ENCODE peak calls at places on chromosomes 4 and X, in ten cellular contexts. One of them, this sample, is unnamed.

GRCh38 chr4:123418486-123418931 is 21.9 kb downstream of the SPRY1 start:
- DNase-seq in psoas muscle: no peak
- DNase-seq in neuronal stem cell: peak; percentile 85
- DNase-seq in suprapubic skin: no peak
- DNase-seq in lung: peak; percentile 51
- DNase-seq in mammary epithelial cell: peak; percentile 93
- DNase-seq in neural progenitor cell: peak; percentile 92
- DNase-seq in aorta: no peak
- DNase-seq in Karpas-422: no peak
- DNase-seq in right atrium auricular region: no peak
- DNase-seq in this sample: no peak

GRCh38 chr4:40552536-40552935 is 77.1 kb downstream of the RBM47 start:
- DNase-seq in psoas muscle: no peak
- DNase-seq in neuronal stem cell: no peak
- DNase-seq in suprapubic skin: no peak
- DNase-seq in lung: no peak
- DNase-seq in mammary epithelial cell: no peak
- DNase-seq in neural progenitor cell: no peak
- DNase-seq in aorta: no peak
- DNase-seq in Karpas-422: no peak
- DNase-seq in right atrium auricular region: no peak
- DNase-seq in this sample: no peak

GRCh38 chr4:6680372-6681034 is 13.2 kb upstream of the S100P start:
- DNase-seq in psoas muscle: no peak
- DNase-seq in neuronal stem cell: no peak
- DNase-seq in suprapubic skin: no peak
- DNase-seq in lung: no peak
- DNase-seq in mammary epithelial cell: no peak
- DNase-seq in neural progenitor cell: peak; percentile 46
- DNase-seq in aorta: peak; percentile 22
- DNase-seq in Karpas-422: no peak
- DNase-seq in right atrium auricular region: no peak
- DNase-seq in this sample: no peak

GRCh38 chrX:134806707-134807038 is 148.4 kb upstream of the PLAC1 start:
- DNase-seq in psoas muscle: no peak
- DNase-seq in neuronal stem cell: no peak
- DNase-seq in suprapubic skin: no peak
- DNase-seq in lung: no peak
- DNase-seq in mammary epithelial cell: no peak
- DNase-seq in neural progenitor cell: no peak
- DNase-seq in aorta: no peak
- DNase-seq in Karpas-422: no peak
- DNase-seq in right atrium auricular region: no peak
- DNase-seq in this sample: no peak

GRCh38 chrX:10617964-10618342 is 2.4 kb downstream of the MID1 start:
- DNase-seq in psoas muscle: no peak
- DNase-seq in neuronal stem cell: no peak
- DNase-seq in suprapubic skin: no peak
- DNase-seq in lung: peak; percentile 56
- DNase-seq in mammary epithelial cell: peak; percentile 67
- DNase-seq in neural progenitor cell: no peak
- DNase-seq in aorta: no peak
- DNase-seq in Karpas-422: no peak
- DNase-seq in right atrium auricular region: no peak
- DNase-seq in this sample: no peak

GRCh38 chrX:139360356-139360755 is 170.2 kb upstream of the F9 start:
- DNase-seq in psoas muscle: no peak
- DNase-seq in neuronal stem cell: no peak
- DNase-seq in suprapubic skin: no peak
- DNase-seq in lung: no peak
- DNase-seq in mammary epithelial cell: no peak
- DNase-seq in neural progenitor cell: no peak
- DNase-seq in aorta: no peak
- DNase-seq in Karpas-422: no peak
- DNase-seq in right atrium auricular region: no peak
- DNase-seq in this sample: no peak

GRCh38 chrX:43557792-43558191 is 98.3 kb upstream of the MAOA start:
- DNase-seq in psoas muscle: peak; percentile 14
- DNase-seq in neuronal stem cell: peak; percentile 15
- DNase-seq in suprapubic skin: no peak
- DNase-seq in lung: peak; percentile 53
- DNase-seq in mammary epithelial cell: peak; percentile 31
- DNase-seq in neural progenitor cell: peak; percentile 74
- DNase-seq in aorta: no peak
- DNase-seq in Karpas-422: peak; percentile 85
- DNase-seq in right atrium auricular region: peak; percentile 62
- DNase-seq in this sample: no peak

GRCh38 chrX:51608766-51609165 is 9.9 kb downstream of the CENPVL3 start:
- DNase-seq in psoas muscle: no peak
- DNase-seq in neuronal stem cell: no peak
- DNase-seq in suprapubic skin: no peak
- DNase-seq in lung: no peak
- DNase-seq in mammary epithelial cell: no peak
- DNase-seq in neural progenitor cell: no peak
- DNase-seq in aorta: no peak
- DNase-seq in Karpas-422: no peak
- DNase-seq in right atrium auricular region: no peak
- DNase-seq in this sample: no peak

GRCh38 chr4:8160233-8160560 is 1.6 kb upstream of the ABLIM2 start:
- DNase-seq in psoas muscle: no peak
- DNase-seq in neuronal stem cell: no peak
- DNase-seq in suprapubic skin: no peak
- DNase-seq in lung: no peak
- DNase-seq in mammary epithelial cell: no peak
- DNase-seq in neural progenitor cell: no peak
- DNase-seq in aorta: no peak
- DNase-seq in Karpas-422: no peak
- DNase-seq in right atrium auricular region: no peak
- DNase-seq in this sample: no peak

GRCh38 chrX:134971926-134972325 is 18.9 kb upstream of the SMIM10 start:
- DNase-seq in psoas muscle: no peak
- DNase-seq in neuronal stem cell: no peak
- DNase-seq in suprapubic skin: no peak
- DNase-seq in lung: no peak
- DNase-seq in mammary epithelial cell: peak; percentile 74
- DNase-seq in neural progenitor cell: no peak
- DNase-seq in aorta: no peak
- DNase-seq in Karpas-422: no peak
- DNase-seq in right atrium auricular region: no peak
- DNase-seq in this sample: no peak

GRCh38 chrX:74450803-74451449 is 29.6 kb downstream of the SLC16A2 start:
- DNase-seq in psoas muscle: no peak
- DNase-seq in neuronal stem cell: no peak
- DNase-seq in suprapubic skin: no peak
- DNase-seq in lung: no peak
- DNase-seq in mammary epithelial cell: peak; percentile 90
- DNase-seq in neural progenitor cell: no peak
- DNase-seq in aorta: no peak
- DNase-seq in Karpas-422: no peak
- DNase-seq in right atrium auricular region: no peak
- DNase-seq in this sample: no peak

GRCh38 chr4:168384437-168385141 is 66.0 kb upstream of the DDX60 start:
- DNase-seq in psoas muscle: no peak
- DNase-seq in neuronal stem cell: no peak
- DNase-seq in suprapubic skin: no peak
- DNase-seq in lung: no peak
- DNase-seq in mammary epithelial cell: no peak
- DNase-seq in neural progenitor cell: no peak
- DNase-seq in aorta: no peak
- DNase-seq in Karpas-422: no peak
- DNase-seq in right atrium auricular region: no peak
- DNase-seq in this sample: no peak

GRCh38 chr4:102447413-102447812 is 53.7 kb upstream of the NFKB1 start:
- DNase-seq in psoas muscle: no peak
- DNase-seq in neuronal stem cell: no peak
- DNase-seq in suprapubic skin: no peak
- DNase-seq in lung: no peak
- DNase-seq in mammary epithelial cell: no peak
- DNase-seq in neural progenitor cell: no peak
- DNase-seq in aorta: no peak
- DNase-seq in Karpas-422: no peak
- DNase-seq in right atrium auricular region: no peak
- DNase-seq in this sample: no peak

GRCh38 chr4:94472056-94472826 is 20.5 kb downstream of the PDLIM5 start:
- DNase-seq in psoas muscle: no peak
- DNase-seq in neuronal stem cell: no peak
- DNase-seq in suprapubic skin: no peak
- DNase-seq in lung: no peak
- DNase-seq in mammary epithelial cell: peak; percentile 43
- DNase-seq in neural progenitor cell: no peak
- DNase-seq in aorta: no peak
- DNase-seq in Karpas-422: no peak
- DNase-seq in right atrium auricular region: no peak
- DNase-seq in this sample: no peak

GRCh38 chr4:106343865-106344264 is 24.7 kb downstream of the GIMD1 start:
- DNase-seq in psoas muscle: no peak
- DNase-seq in neuronal stem cell: no peak
- DNase-seq in suprapubic skin: no peak
- DNase-seq in lung: no peak
- DNase-seq in mammary epithelial cell: no peak
- DNase-seq in neural progenitor cell: no peak
- DNase-seq in aorta: no peak
- DNase-seq in Karpas-422: no peak
- DNase-seq in right atrium auricular region: no peak
- DNase-seq in this sample: no peak

GRCh38 chr4:2795558-2796260 is 2.8 kb downstream of the SH3BP2 start:
- DNase-seq in psoas muscle: peak; percentile 17
- DNase-seq in neuronal stem cell: no peak
- DNase-seq in suprapubic skin: peak; percentile 77
- DNase-seq in lung: no peak
- DNase-seq in mammary epithelial cell: no peak
- DNase-seq in neural progenitor cell: peak; percentile 1
- DNase-seq in aorta: peak; percentile 74
- DNase-seq in Karpas-422: no peak
- DNase-seq in right atrium auricular region: no peak
- DNase-seq in this sample: peak; percentile 17

GRCh38 chr4:124783847-124784246 is 71.3 kb upstream of the ANKRD50 start:
- DNase-seq in psoas muscle: no peak
- DNase-seq in neuronal stem cell: no peak
- DNase-seq in suprapubic skin: no peak
- DNase-seq in lung: no peak
- DNase-seq in mammary epithelial cell: peak; percentile 39
- DNase-seq in neural progenitor cell: no peak
- DNase-seq in aorta: no peak
- DNase-seq in Karpas-422: no peak
- DNase-seq in right atrium auricular region: no peak
- DNase-seq in this sample: no peak

GRCh38 chrX:9316096-9316495 is 148.8 kb upstream of the TBL1X start:
- DNase-seq in psoas muscle: no peak
- DNase-seq in neuronal stem cell: no peak
- DNase-seq in suprapubic skin: no peak
- DNase-seq in lung: no peak
- DNase-seq in mammary epithelial cell: no peak
- DNase-seq in neural progenitor cell: no peak
- DNase-seq in aorta: no peak
- DNase-seq in Karpas-422: no peak
- DNase-seq in right atrium auricular region: no peak
- DNase-seq in this sample: no peak

GRCh38 chr4:175986-176385 is 51.7 kb downstream of the ZNF718 start:
- DNase-seq in psoas muscle: no peak
- DNase-seq in neuronal stem cell: no peak
- DNase-seq in suprapubic skin: no peak
- DNase-seq in lung: no peak
- DNase-seq in mammary epithelial cell: no peak
- DNase-seq in neural progenitor cell: no peak
- DNase-seq in aorta: no peak
- DNase-seq in Karpas-422: no peak
- DNase-seq in right atrium auricular region: no peak
- DNase-seq in this sample: no peak
- H3K9me3 ChIP-seq in psoas muscle: peaks cover 90% of the 10 kb centered on the region
- H3K9me3 ChIP-seq in neuronal stem cell: peaks cover 81% of the 10 kb centered on the region
- H3K9me3 ChIP-seq in suprapubic skin: peaks cover 58% of the 10 kb centered on the region
- H3K9me3 ChIP-seq in lung: peaks cover 27% of the 10 kb centered on the region
- H3K9me3 ChIP-seq in mammary epithelial cell: peaks cover 33% of the 10 kb centered on the region
- H3K9me3 ChIP-seq in neural progenitor cell: peaks cover 59% of the 10 kb centered on the region
- H3K9me3 ChIP-seq in aorta: peaks cover 26% of the 10 kb centered on the region
- H3K9me3 ChIP-seq in Karpas-422: peaks cover 18% of the 10 kb centered on the region
- H3K9me3 ChIP-seq in right atrium auricular region: peaks cover 100% of the 10 kb centered on the region
- H3K9me3 ChIP-seq in this sample: peaks cover 27% of the 10 kb centered on the region

DNA sequence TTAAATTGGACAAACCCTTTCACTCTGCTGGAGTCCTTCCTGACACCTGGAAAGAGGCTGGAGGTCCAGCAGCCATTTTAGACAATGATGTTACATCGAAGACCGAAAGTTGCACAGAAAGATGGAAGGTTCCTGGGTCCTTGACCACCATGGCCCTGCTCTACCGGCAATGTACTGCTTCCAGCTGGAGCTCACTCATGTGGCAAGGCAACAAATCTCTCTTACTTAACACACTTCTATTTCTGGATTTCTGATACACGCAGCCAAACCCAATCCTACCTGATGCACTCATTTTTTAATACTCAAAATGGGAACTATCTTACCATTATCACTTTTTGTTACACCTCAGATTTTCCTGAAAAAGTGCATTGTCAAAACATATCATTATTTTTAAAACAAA is 33.1 kb downstream of the DMD start:
- DNase-seq in psoas muscle: no peak
- DNase-seq in neuronal stem cell: no peak
- DNase-seq in suprapubic skin: no peak
- DNase-seq in lung: no peak
- DNase-seq in mammary epithelial cell: no peak
- DNase-seq in neural progenitor cell: no peak
- DNase-seq in aorta: no peak
- DNase-seq in Karpas-422: no peak
- DNase-seq in right atrium auricular region: no peak
- DNase-seq in this sample: no peak
- H3K27ac ChIP-seq in psoas muscle: peak overlapping the region; percentile 85
- H3K27ac ChIP-seq in neuronal stem cell: no peak overlapping the region
- H3K27ac ChIP-seq in suprapubic skin: no peak overlapping the region
- H3K27ac ChIP-seq in lung: no peak overlapping the region
- H3K27ac ChIP-seq in mammary epithelial cell: no peak overlapping the region
- H3K27ac ChIP-seq in neural progenitor cell: no peak overlapping the region
- H3K27ac ChIP-seq in aorta: no peak overlapping the region
- H3K27ac ChIP-seq in Karpas-422: peak overlapping the region; percentile 34
- H3K27ac ChIP-seq in right atrium auricular region: no peak overlapping the region
- H3K27ac ChIP-seq in this sample: no peak overlapping the region

GRCh38 chrX:144722307-144722706 is 525.0 kb upstream of the SPANXN1 start:
- DNase-seq in psoas muscle: no peak
- DNase-seq in neuronal stem cell: no peak
- DNase-seq in suprapubic skin: no peak
- DNase-seq in lung: no peak
- DNase-seq in mammary epithelial cell: no peak
- DNase-seq in neural progenitor cell: peak; percentile 30
- DNase-seq in aorta: no peak
- DNase-seq in Karpas-422: no peak
- DNase-seq in right atrium auricular region: no peak
- DNase-seq in this sample: no peak
- H3K9me3 ChIP-seq in psoas muscle: no peaks in the 10 kb centered on the region
- H3K9me3 ChIP-seq in neuronal stem cell: no peaks in the 10 kb centered on the region
- H3K9me3 ChIP-seq in suprapubic skin: no peaks in the 10 kb centered on the region
- H3K9me3 ChIP-seq in lung: peaks cover 6% of the 10 kb centered on the region
- H3K9me3 ChIP-seq in mammary epithelial cell: peaks cover 30% of the 10 kb centered on the region
- H3K9me3 ChIP-seq in neural progenitor cell: peaks cover 4% of the 10 kb centered on the region
- H3K9me3 ChIP-seq in aorta: no peaks in the 10 kb centered on the region
- H3K9me3 ChIP-seq in Karpas-422: peaks cover 16% of the 10 kb centered on the region
- H3K9me3 ChIP-seq in right atrium auricular region: no peaks in the 10 kb centered on the region
- H3K9me3 ChIP-seq in this sample: no peaks in the 10 kb centered on the region

DNA sequence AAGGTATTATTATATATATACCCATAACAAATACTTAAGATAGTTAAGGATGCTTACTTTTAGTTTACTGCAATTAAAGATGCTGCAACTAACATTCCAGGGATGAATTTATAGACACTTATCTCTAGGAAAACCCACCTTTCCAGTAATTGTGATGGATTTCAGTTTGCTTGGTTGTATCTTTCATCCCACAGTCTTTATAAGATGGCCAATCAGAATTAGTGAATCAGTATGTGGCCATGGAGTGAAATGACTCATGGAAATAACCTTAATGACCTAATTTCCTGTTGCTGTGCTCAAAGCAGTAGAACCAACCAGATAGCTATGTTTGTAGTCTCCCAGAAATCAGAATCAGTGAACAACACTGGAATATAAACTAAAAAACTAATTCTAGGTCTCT is 26.4 kb downstream of the MOSPD2 start:
- DNase-seq in psoas muscle: no peak
- DNase-seq in neuronal stem cell: no peak
- DNase-seq in suprapubic skin: no peak
- DNase-seq in lung: no peak
- DNase-seq in mammary epithelial cell: peak; percentile 67
- DNase-seq in neural progenitor cell: no peak
- DNase-seq in aorta: no peak
- DNase-seq in Karpas-422: peak; percentile 53
- DNase-seq in right atrium auricular region: no peak
- DNase-seq in this sample: no peak
- H3K27ac ChIP-seq in psoas muscle: no peak overlapping the region
- H3K27ac ChIP-seq in neuronal stem cell: no peak overlapping the region
- H3K27ac ChIP-seq in suprapubic skin: no peak overlapping the region
- H3K27ac ChIP-seq in lung: no peak overlapping the region
- H3K27ac ChIP-seq in mammary epithelial cell: peak overlapping the region; percentile 62
- H3K27ac ChIP-seq in neural progenitor cell: no peak overlapping the region
- H3K27ac ChIP-seq in aorta: no peak overlapping the region
- H3K27ac ChIP-seq in Karpas-422: peak overlapping the region; percentile 54
- H3K27ac ChIP-seq in right atrium auricular region: no peak overlapping the region
- H3K27ac ChIP-seq in this sample: no peak overlapping the region